ENCODE peak calls at places on chromosomes 5 and 9, in four cellular contexts. Z is HepG2, N is K562, E is GM12878. F is an unnamed sample.

GRCh38 chr9:36101916-36102741 is 34.4 kb upstream of the GLIPR2 start:
- DNase-seq in E (no peak), N (no peak), Z (peak; percentile 57), F (no peak)

GRCh38 chr5:124952079-124952478 is 205.6 kb upstream of the ZNF608 start:
- DNase-seq in N (no peak), Z (no peak), E (peak; percentile 69), F (no peak)

GRCh38 chr9:673966-674526 is 167.5 kb upstream of the DMRT1 start:
- DNase-seq in N (no peak), E (no peak), Z (peak; percentile 88), F (no peak)

GRCh38 chr9:116391306-116391900 is 237.8 kb downstream of the PAPPA start:
- DNase-seq in N (no peak), E (no peak), Z (no peak), F (no peak)

GRCh38 chr5:131740477-131740876 is 56.3 kb downstream of the FNIP1 start:
- DNase-seq in N (no peak), Z (no peak), E (no peak), F (no peak)

GRCh38 chr9:121852646-121853616 is 201.5 kb downstream of the DAB2IP start:
- DNase-seq in Z (no peak), N (no peak), E (no peak), F (no peak)

GRCh38 chr5:128216860-128217531 is 133.4 kb downstream of the SLC12A2 start:
- DNase-seq in Z (no peak), N (no peak), E (no peak), F (no peak)

GRCh38 chr5:113053614-113054013 is 77.0 kb downstream of the DCP2 start:
- DNase-seq in N (peak; percentile 56), E (no peak), Z (no peak), F (no peak)

GRCh38 chr5:147050172-147050571 is 171.6 kb upstream of the PPP2R2B start:
- DNase-seq in Z (no peak), E (no peak), N (no peak), F (no peak)

GRCh38 chr5:158175664-158176507 is 316.9 kb upstream of the CLINT1 start:
- DNase-seq in N (no peak), E (no peak), Z (no peak), F (peak; percentile 20)

GRCh38 chr5:61313960-61314681 is 17.9 kb upstream of the ZSWIM6 start:
- DNase-seq in E (no peak), N (no peak), Z (no peak), F (no peak)

GRCh38 chr5:19125956-19126713 is 861.9 kb downstream of the CDH18 start:
- DNase-seq in Z (no peak), N (no peak), E (no peak), F (no peak)

GRCh38 chr5:21219966-21220365 is 1232.0 kb upstream of the CDH18 start:
- DNase-seq in E (no peak), Z (no peak), N (no peak), F (no peak)

GRCh38 chr9:68416891-68417570 is 60.6 kb downstream of the PGM5 start:
- DNase-seq in E (no peak), Z (no peak), N (peak; percentile 25), F (peak; percentile 39)

GRCh38 chr9:135608294-135608998 is 30.9 kb downstream of the GLT6D1 start:
- DNase-seq in N (no peak), Z (no peak), E (no peak), F (no peak)

GRCh38 chr5:135364416-135365262 is 34.4 kb downstream of the MACROH2A1 start:
- DNase-seq in E (no peak), Z (no peak), N (no peak), F (no peak)

GRCh38 chr5:181221792-181222629 is 1.1 kb upstream of the TRIM41 start:
- DNase-seq in Z (peak; percentile 94), E (peak; percentile 95), N (peak; percentile 81), F (peak; percentile 63)

GRCh38 chr9:135660407-135660806 is 2.7 kb upstream of the LCN9 start:
- DNase-seq in Z (no peak), N (no peak), E (no peak), F (no peak)

GRCh38 chr5:170745481-170746061 is 38.0 kb upstream of the GABRP start:
- DNase-seq in Z (no peak), N (no peak), E (no peak), F (no peak)

GRCh38 chr9:5085993-5086392 is 99.4 kb downstream of the INSL6 start:
- DNase-seq in E (no peak), Z (no peak), N (no peak), F (no peak)

DNA sequence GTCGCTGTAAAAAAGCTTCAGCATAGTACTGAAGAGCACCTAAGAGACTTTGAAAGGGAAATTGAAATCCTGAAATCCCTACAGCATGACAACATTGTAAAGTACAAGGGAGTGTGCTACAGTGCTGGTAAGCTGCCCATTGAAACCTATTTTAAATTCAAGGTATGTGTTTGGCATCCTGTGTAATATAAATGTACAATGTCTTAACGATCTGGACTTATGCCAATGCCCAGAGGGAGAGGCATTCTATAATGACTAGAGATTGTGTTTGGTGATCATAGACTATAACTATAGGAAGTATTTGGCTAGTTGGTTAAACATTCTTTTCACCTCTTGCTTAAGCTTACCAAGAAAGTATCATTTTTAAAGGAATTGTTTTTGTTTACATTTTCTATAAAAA is 95.7 kb downstream of the INSL6 start:
- DNase-seq in E (no peak), Z (no peak), N (no peak), F (no peak)
- TF ChIP-seq TARDBP in E (no peak), Z (no peak), N (no peak), F (no peak)

GRCh38 chr5:82396871-82397514 is 118.8 kb upstream of the RPS23 start:
- DNase-seq in N (peak; percentile 51), E (no peak), Z (peak; percentile 92), F (peak; percentile 54)
- TF ChIP-seq TARDBP in N (no peak), E (no peak), Z (no peak), F (no peak)

GRCh38 chr9:137232510-137232909 is 1.8 kb downstream of the SLC34A3 start:
- DNase-seq in N (no peak), E (no peak), Z (no peak), F (no peak)

GRCh38 chr9:137234758-137235423 is 4.2 kb downstream of the SLC34A3 start:
- DNase-seq in Z (no peak), N (no peak), E (no peak), F (no peak)

GRCh38 chr9:137235424-137236237 is 4.9 kb downstream of the SLC34A3 start:
- DNase-seq in N (no peak), E (no peak), Z (peak; percentile 45), F (no peak)

GRCh38 chr9:137233143-137233980 is 2.7 kb downstream of the SLC34A3 start:
- DNase-seq in Z (no peak), N (peak; percentile 34), E (no peak), F (no peak)

DNA sequence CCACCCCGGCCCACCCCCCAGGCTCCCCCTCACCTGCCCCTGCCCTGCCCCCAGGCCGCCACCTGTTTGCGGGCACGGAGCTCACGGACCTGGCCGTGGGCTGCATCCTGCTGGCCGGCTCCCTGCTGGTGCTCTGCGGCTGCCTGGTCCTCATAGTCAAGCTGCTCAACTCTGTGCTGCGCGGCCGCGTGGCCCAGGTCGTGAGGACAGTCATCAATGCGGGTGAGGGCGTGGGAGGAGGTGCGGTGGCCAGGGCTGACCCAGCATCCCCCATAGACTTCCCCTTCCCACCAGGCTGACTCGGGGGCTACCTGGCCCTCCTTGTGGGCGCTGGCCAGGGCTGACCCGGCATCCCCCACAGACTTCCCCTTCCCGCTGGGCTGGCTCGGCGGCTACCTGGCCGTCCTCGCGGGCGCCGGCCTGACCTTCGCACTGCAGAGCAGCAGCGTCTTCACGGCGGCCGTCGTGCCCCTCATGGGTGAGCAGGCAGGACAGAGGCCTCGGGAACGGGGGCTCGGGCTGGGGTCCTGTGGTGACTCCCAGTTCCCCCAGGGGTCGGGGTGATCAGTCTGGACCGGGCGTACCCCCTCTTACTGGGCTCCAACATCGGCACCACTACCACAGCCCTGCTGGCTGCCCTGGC is 3.5 kb downstream of the SLC34A3 start:
- DNase-seq in Z (no peak), N (no peak), E (no peak), F (no peak)
- TF ChIP-seq TARDBP in Z (no peak), N (no peak), E (no peak), F (no peak)

GRCh38 chr9:84294551-84294950 is 46.0 kb downstream of the SLC28A3 start:
- DNase-seq in N (no peak), E (no peak), Z (no peak), F (peak; percentile 12)
- TF ChIP-seq TARDBP in N (no peak), E (no peak), Z (no peak), F (no peak)

DNA sequence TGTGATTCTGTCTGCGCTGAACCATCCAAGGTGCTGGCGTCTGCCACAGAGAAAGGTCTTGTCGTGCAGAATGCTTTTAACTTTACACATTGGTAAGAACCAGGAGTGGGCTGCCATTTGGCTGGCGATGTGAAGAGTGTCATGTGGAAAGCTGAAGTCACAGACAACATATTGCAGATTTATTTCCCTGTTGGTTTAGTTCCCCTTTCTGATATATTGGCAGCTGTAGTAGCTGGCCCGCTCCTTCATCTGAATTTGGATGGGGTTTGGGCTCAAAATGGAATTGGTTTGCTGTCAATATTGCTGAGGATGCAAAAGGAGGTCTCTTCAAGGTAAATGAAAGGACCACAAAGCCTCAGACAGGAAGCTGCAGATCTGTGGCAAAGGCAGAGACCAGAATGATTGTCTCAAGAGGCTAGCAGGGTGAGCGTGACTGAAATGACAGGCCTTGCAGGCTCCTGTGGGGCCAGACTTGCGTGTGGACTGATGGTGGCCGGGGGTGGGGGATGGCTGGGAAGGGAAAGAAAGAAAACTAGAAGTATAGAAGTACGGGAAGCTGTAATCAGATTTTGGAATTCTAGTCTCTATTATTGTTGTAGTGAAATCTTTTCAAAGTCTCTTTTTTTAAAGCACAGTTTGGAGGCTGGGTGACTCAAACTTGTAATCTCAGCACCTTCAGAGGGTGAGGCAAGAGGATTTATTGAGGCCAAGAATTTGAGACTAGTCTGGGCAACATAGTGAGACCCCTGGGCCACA is 25.1 kb upstream of the CD180 start:
- DNase-seq in N (no peak), Z (no peak), E (no peak), F (no peak)
- TF ChIP-seq TARDBP in N (no peak), Z (no peak), E (no peak), F (no peak)

GRCh38 chr9:92439921-92440750 is 15.9 kb upstream of the OMD start:
- DNase-seq in N (no peak), E (no peak), Z (no peak), F (no peak)
- TF ChIP-seq TARDBP in N (no peak), E (no peak), Z (no peak), F (no peak)

GRCh38 chr9:127166651-127167524 is 44.5 kb upstream of the ANGPTL2 start:
- DNase-seq in Z (no peak), E (peak; percentile 94), N (peak; percentile 64), F (no peak)
- TF ChIP-seq TARDBP in Z (no peak), E (no peak), N (no peak), F (no peak)

GRCh38 chr9:86043999-86044398 is 55.4 kb downstream of the GOLM1 start:
- DNase-seq in Z (peak; percentile 16), E (no peak), N (no peak), F (no peak)

GRCh38 chr9:86045654-86046053 is 53.7 kb downstream of the GOLM1 start:
- DNase-seq in N (no peak), Z (no peak), E (no peak), F (no peak)

GRCh38 chr9:86047361-86047760 is 52.0 kb downstream of the GOLM1 start:
- DNase-seq in E (no peak), N (no peak), Z (no peak), F (no peak)

GRCh38 chr9:86046930-86047341 is 52.4 kb downstream of the GOLM1 start:
- DNase-seq in Z (no peak), N (no peak), E (no peak), F (no peak)

GRCh38 chr9:86046080-86046636 is 53.2 kb downstream of the GOLM1 start:
- DNase-seq in E (no peak), N (no peak), Z (no peak), F (no peak)
- TF ChIP-seq TARDBP in E (no peak), N (no peak), Z (no peak), F (no peak)

GRCh38 chr9:127172066-127172707 is 49.8 kb upstream of the ANGPTL2 start:
- DNase-seq in N (no peak), Z (no peak), E (no peak), F (no peak)
- TF ChIP-seq TARDBP in N (no peak), Z (no peak), E (no peak), F (no peak)

F was measured in HEK293T.